ENCODE peak calls at places on chromosome 3, in seven cellular contexts. Y is neural progenitor cell, F is bronchial epithelial cell, L is heart right ventricle, K is transverse colon, V is breast epithelium, J is SK-N-SH. I is an unnamed sample.

GRCh38 chr3:127143172-127143571 is 49.8 kb upstream of the PRR23E start:
- DNase-seq in K (no peak), F (no peak), L (no peak), J (no peak), Y (no peak), V (no peak), I (no peak)

GRCh38 chr3:192433704-192434103 is 293.6 kb downstream of the FGF12 start:
- DNase-seq in K (no peak), V (no peak), L (no peak), Y (no peak), J (no peak), F (no peak), I (no peak)

GRCh38 chr3:111073186-111073585 is 1.6 kb downstream of the NECTIN3 start:
- DNase-seq in V (no peak), K (no peak), F (peak; percentile 19), L (no peak), Y (no peak), J (no peak), I (no peak)

GRCh38 chr3:110016235-110016634 is 678.9 kb upstream of the DPPA4 start:
- DNase-seq in Y (no peak), K (no peak), V (no peak), F (no peak), L (no peak), J (no peak), I (no peak)

GRCh38 chr3:179181993-179182551 is 33.9 kb downstream of the PIK3CA start:
- DNase-seq in J (no peak), K (no peak), V (no peak), L (no peak), Y (no peak), F (peak; percentile 50), I (no peak)

GRCh38 chr3:64489361-64490044 is 198.3 kb downstream of the ADAMTS9 start:
- DNase-seq in V (peak; percentile 62), J (no peak), L (peak; percentile 20), Y (peak; percentile 94), K (peak; percentile 54), F (peak; percentile 57), I (no peak)

GRCh38 chr3:100044369-100044768 is 69.9 kb downstream of the FILIP1L start:
- DNase-seq in F (no peak), L (no peak), K (no peak), V (no peak), Y (no peak), J (no peak), I (peak; percentile 50)

GRCh38 chr3:115999001-115999400 is 375.7 kb downstream of the GAP43 start:
- DNase-seq in J (no peak), Y (no peak), L (no peak), V (no peak), F (no peak), K (no peak), I (no peak)

GRCh38 chr3:36155515-36155914 is 224.8 kb upstream of the STAC start:
- DNase-seq in F (peak; percentile 60), L (no peak), Y (no peak), K (no peak), J (no peak), V (no peak), I (no peak)

GRCh38 chr3:37129871-37130270 is 44.5 kb downstream of the LRRFIP2 start:
- DNase-seq in V (no peak), F (peak; percentile 93), Y (no peak), J (no peak), K (no peak), L (no peak), I (no peak)

GRCh38 chr3:53478166-53478830 is 16.1 kb upstream of the CACNA1D start:
- DNase-seq in K (peak; percentile 38), V (no peak), Y (no peak), F (no peak), L (no peak), J (peak; percentile 45), I (no peak)

GRCh38 chr3:64508140-64508539 is 179.7 kb downstream of the ADAMTS9 start:
- DNase-seq in L (no peak), F (peak; percentile 77), V (no peak), Y (no peak), J (no peak), K (no peak), I (no peak)

GRCh38 chr3:9301091-9301490 is 51.6 kb upstream of the SRGAP3 start:
- DNase-seq in F (no peak), J (no peak), L (no peak), K (no peak), V (no peak), Y (no peak), I (no peak)

GRCh38 chr3:9301798-9302197 is 52.4 kb upstream of the SRGAP3 start:
- DNase-seq in F (peak; percentile 92), K (no peak), L (no peak), Y (no peak), J (no peak), V (no peak), I (no peak)

GRCh38 chr3:9308298-9308990 is 54.4 kb upstream of the THUMPD3 start:
- DNase-seq in F (no peak), Y (no peak), L (no peak), V (no peak), J (no peak), K (no peak), I (no peak)

GRCh38 chr3:9298236-9298635 is 48.8 kb upstream of the SRGAP3 start:
- DNase-seq in L (no peak), V (no peak), Y (no peak), F (peak; percentile 77), K (no peak), J (no peak), I (no peak)

DNA sequence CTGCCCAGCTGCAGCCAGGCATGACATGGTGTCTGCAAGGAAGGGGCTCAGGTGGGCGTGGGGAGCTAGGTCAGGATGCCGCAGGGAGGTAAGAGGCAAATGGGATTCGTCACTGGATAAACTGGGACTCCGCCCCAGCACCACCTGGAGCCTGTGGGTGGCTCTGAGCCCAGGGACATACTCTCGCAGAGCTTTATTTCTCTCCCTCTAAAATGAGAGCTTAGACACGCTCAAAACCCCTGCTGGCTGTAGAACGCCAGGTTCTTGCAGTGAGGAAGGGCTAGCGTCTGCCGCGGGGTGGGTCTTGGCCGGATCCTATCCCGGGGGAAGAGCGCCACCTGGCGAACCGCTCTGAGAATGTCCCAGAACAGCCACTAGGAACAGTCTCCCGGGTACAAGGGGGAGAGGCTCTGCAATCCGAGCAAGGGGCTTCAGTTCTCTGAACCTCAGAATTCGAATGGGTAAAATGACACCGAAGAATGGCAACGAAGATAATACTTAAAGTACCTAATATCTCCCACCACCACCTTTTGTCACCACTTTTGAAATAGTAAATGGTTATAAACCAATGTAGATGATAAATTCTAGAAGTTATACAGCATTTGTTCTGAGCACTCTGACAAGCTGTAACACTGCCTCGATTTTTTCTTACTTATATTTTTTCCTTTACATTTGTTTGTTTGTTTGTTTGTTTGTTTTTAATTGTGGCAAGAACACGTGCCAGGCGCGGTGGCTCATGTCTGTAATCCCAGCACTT is 53.2 kb upstream of the SRGAP3 start:
- DNase-seq in Y (peak; percentile 94), J (peak; percentile 88), V (peak; percentile 79), F (peak; percentile 85), L (peak; percentile 82), K (peak; percentile 80), I (peak; percentile 66)
- H3K4me3 ChIP-seq in Y (peak overlapping the region; percentile 43), J (peak overlapping the region; percentile 56), V (peak overlapping the region; percentile 45), F (peak overlapping the region; percentile 13), L (peak overlapping the region; percentile 52), K (peak overlapping the region; percentile 32), I (no peak overlapping the region)

GRCh38 chr3:142863010-142863787 is 25.7 kb downstream of the PCOLCE2 start:
- DNase-seq in L (no peak), F (peak; percentile 66), Y (peak; percentile 15), J (no peak), K (no peak), V (no peak), I (no peak)

GRCh38 chr3:142866841-142867631 is 21.8 kb downstream of the PCOLCE2 start:
- DNase-seq in J (no peak), Y (peak; percentile 48), K (no peak), F (peak; percentile 80), V (no peak), L (no peak), I (no peak)

GRCh38 chr3:142861926-142862325 is 27.0 kb downstream of the PCOLCE2 start:
- DNase-seq in V (no peak), J (no peak), L (no peak), F (no peak), K (no peak), Y (no peak), I (no peak)

GRCh38 chr3:142863965-142864924 is 24.6 kb downstream of the PCOLCE2 start:
- DNase-seq in F (peak; percentile 31), V (no peak), K (no peak), J (no peak), Y (no peak), L (no peak), I (no peak)
- TF ChIP-seq CTCF in F (no peak), V (no peak), K (no peak), J (no peak), Y (no peak), L (no peak), I (no peak)

GRCh38 chr3:38648024-38648658 is 1.3 kb downstream of the SCN5A start:
- DNase-seq in J (peak; percentile 8), F (no peak), Y (no peak), L (no peak), K (no peak), V (no peak), I (no peak)

GRCh38 chr3:38651153-38651789 is 1.8 kb upstream of the SCN5A start:
- DNase-seq in J (peak; percentile 79), K (peak; percentile 74), F (peak; percentile 45), Y (peak; percentile 88), V (peak; percentile 67), L (peak; percentile 68), I (peak; percentile 42)

GRCh38 chr3:38649500-38650247 is at the start of gene SCN5A:
- DNase-seq in F (no peak), J (peak; percentile 94), K (peak; percentile 50), L (peak; percentile 71), V (no peak), Y (peak; percentile 82), I (peak; percentile 42)

GRCh38 chr3:38648659-38649499 is 608 bp downstream of the SCN5A start:
- DNase-seq in J (peak; percentile 76), L (no peak), V (no peak), F (no peak), Y (no peak), K (no peak), I (no peak)

GRCh38 chr3:38650248-38650940 is 907 bp upstream of the SCN5A start:
- DNase-seq in L (no peak), J (peak; percentile 10), Y (no peak), K (no peak), V (no peak), F (peak; percentile 3), I (no peak)
- H3K27me3 ChIP-seq in L (peaks cover 28% of the 10 kb centered on the region), J (peaks cover 12% of the 10 kb centered on the region), Y (peaks cover 70% of the 10 kb centered on the region), K (peaks cover 45% of the 10 kb centered on the region), V (no peaks in the 10 kb centered on the region), F (peaks cover 12% of the 10 kb centered on the region), I (peaks cover 2% of the 10 kb centered on the region)

DNA sequence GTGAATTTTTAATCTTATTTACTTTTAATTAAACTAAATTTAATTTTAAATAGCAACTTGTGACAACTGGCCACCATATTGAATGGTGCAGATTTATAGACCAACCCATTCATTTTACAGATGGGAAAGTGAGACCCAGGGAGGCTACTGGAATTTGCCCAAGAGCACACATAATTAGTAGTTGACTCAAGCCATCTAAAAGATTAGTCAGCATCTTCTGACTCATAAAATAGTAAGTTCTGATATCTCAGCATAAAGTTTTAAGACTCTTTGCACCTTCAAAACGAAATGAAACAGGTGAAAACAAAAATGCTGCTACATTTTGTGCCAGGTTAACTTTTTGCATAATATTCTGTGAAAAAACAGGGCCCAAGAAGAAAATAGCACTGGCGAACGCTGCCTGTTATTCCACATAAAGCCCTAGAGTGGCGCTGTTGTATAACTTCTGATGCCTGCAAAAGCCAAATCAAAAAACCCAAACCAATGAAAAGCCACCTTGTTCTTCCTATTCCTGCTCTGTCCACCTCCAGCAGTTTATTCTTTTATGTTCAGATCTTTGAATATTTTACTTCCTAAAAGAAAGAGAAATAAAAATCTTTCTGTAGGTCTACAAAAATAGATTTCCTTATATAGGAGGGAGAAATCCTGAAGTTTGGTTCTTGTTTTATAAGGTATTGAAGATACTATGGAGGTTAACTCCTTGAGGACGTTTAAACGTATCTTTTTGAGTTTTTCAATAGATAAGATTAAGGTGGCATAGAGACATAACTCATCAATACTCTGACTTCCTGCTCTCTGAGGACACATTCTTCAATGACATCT is 62.8 kb downstream of the OTOL1 start:
- DNase-seq in K (no peak), J (no peak), Y (peak; percentile 70), V (no peak), L (no peak), F (peak; percentile 66), I (no peak)
- H3K4me3 ChIP-seq in K (no peak overlapping the region), J (peak overlapping the region; percentile 6), Y (no peak overlapping the region), V (no peak overlapping the region), L (no peak overlapping the region), F (no peak overlapping the region), I (no peak overlapping the region)